ENCODE peak calls at places on chromosomes 1 and 21, in five cellular contexts. One of them, this sample, is unnamed.

GRCh38 chr1:233897325-233898162 is 6.9 kb upstream of the SLC35F3 start:
- DNase-seq in NCI-H1092: no peak
- DNase-seq in upper lobe of right lung: no peak
- DNase-seq in stimulated activated CD4-positive, alpha-beta T cell treated with anti-CD3 and anti-CD28 coated beads, Interleukin-1b, Interleukin-23, amount 100 ng/mL, for 1 hour: no peak
- DNase-seq in cerebellum: no peak
- DNase-seq in this sample: no peak

GRCh38 chr1:158290571-158290935 is 830 bp downstream of the CD1C start:
- DNase-seq in upper lobe of right lung: no peak
- DNase-seq in NCI-H1092: no peak
- DNase-seq in stimulated activated CD4-positive, alpha-beta T cell treated with anti-CD3 and anti-CD28 coated beads, Interleukin-1b, Interleukin-23, amount 100 ng/mL, for 1 hour: no peak
- DNase-seq in cerebellum: no peak
- DNase-seq in this sample: peak

GRCh38 chr1:204791453-204792366 is 79.0 kb upstream of the NFASC start:
- DNase-seq in NCI-H1092: peak
- DNase-seq in cerebellum: peak
- DNase-seq in upper lobe of right lung: peak
- DNase-seq in stimulated activated CD4-positive, alpha-beta T cell treated with anti-CD3 and anti-CD28 coated beads, Interleukin-1b, Interleukin-23, amount 100 ng/mL, for 1 hour: peak
- DNase-seq in this sample: peak

GRCh38 chr1:84365225-84366221 is 32.8 kb upstream of the DNASE2B start:
- DNase-seq in stimulated activated CD4-positive, alpha-beta T cell treated with anti-CD3 and anti-CD28 coated beads, Interleukin-1b, Interleukin-23, amount 100 ng/mL, for 1 hour: no peak
- DNase-seq in cerebellum: no peak
- DNase-seq in NCI-H1092: no peak
- DNase-seq in upper lobe of right lung: no peak
- DNase-seq in this sample: peak

GRCh38 chr21:44273046-44273445 is 11.3 kb upstream of the DNMT3L start:
- DNase-seq in upper lobe of right lung: no peak
- DNase-seq in NCI-H1092: no peak
- DNase-seq in cerebellum: no peak
- DNase-seq in stimulated activated CD4-positive, alpha-beta T cell treated with anti-CD3 and anti-CD28 coated beads, Interleukin-1b, Interleukin-23, amount 100 ng/mL, for 1 hour: no peak
- DNase-seq in this sample: no peak

GRCh38 chr21:16891821-16892220 is 621.0 kb upstream of the CXADR start:
- DNase-seq in stimulated activated CD4-positive, alpha-beta T cell treated with anti-CD3 and anti-CD28 coated beads, Interleukin-1b, Interleukin-23, amount 100 ng/mL, for 1 hour: no peak
- DNase-seq in cerebellum: no peak
- DNase-seq in NCI-H1092: no peak
- DNase-seq in upper lobe of right lung: no peak
- DNase-seq in this sample: no peak

GRCh38 chr21:34156957-34157356 is 83.6 kb downstream of the MRPS6 start:
- DNase-seq in cerebellum: no peak
- DNase-seq in NCI-H1092: no peak
- DNase-seq in stimulated activated CD4-positive, alpha-beta T cell treated with anti-CD3 and anti-CD28 coated beads, Interleukin-1b, Interleukin-23, amount 100 ng/mL, for 1 hour: no peak
- DNase-seq in upper lobe of right lung: no peak
- DNase-seq in this sample: no peak

GRCh38 chr1:9657521-9658032 is 6.0 kb downstream of the PIK3CD start:
- DNase-seq in stimulated activated CD4-positive, alpha-beta T cell treated with anti-CD3 and anti-CD28 coated beads, Interleukin-1b, Interleukin-23, amount 100 ng/mL, for 1 hour: no peak
- DNase-seq in upper lobe of right lung: no peak
- DNase-seq in cerebellum: no peak
- DNase-seq in NCI-H1092: no peak
- DNase-seq in this sample: no peak

GRCh38 chr1:188218289-188218688 is 1389.5 kb downstream of the PLA2G4A start:
- DNase-seq in NCI-H1092: no peak
- DNase-seq in cerebellum: no peak
- DNase-seq in stimulated activated CD4-positive, alpha-beta T cell treated with anti-CD3 and anti-CD28 coated beads, Interleukin-1b, Interleukin-23, amount 100 ng/mL, for 1 hour: no peak
- DNase-seq in upper lobe of right lung: no peak
- DNase-seq in this sample: no peak

GRCh38 chr1:17128361-17128760 is 9.1 kb upstream of the PADI2 start:
- DNase-seq in stimulated activated CD4-positive, alpha-beta T cell treated with anti-CD3 and anti-CD28 coated beads, Interleukin-1b, Interleukin-23, amount 100 ng/mL, for 1 hour: no peak
- DNase-seq in upper lobe of right lung: no peak
- DNase-seq in NCI-H1092: no peak
- DNase-seq in cerebellum: no peak
- DNase-seq in this sample: peak

GRCh38 chr1:147892731-147893214 is 9.8 kb upstream of the GJA8 start:
- DNase-seq in stimulated activated CD4-positive, alpha-beta T cell treated with anti-CD3 and anti-CD28 coated beads, Interleukin-1b, Interleukin-23, amount 100 ng/mL, for 1 hour: no peak
- DNase-seq in NCI-H1092: peak
- DNase-seq in upper lobe of right lung: no peak
- DNase-seq in cerebellum: peak
- DNase-seq in this sample: peak

GRCh38 chr1:37071829-37072228 is 37.5 kb upstream of the GRIK3 start:
- DNase-seq in NCI-H1092: no peak
- DNase-seq in stimulated activated CD4-positive, alpha-beta T cell treated with anti-CD3 and anti-CD28 coated beads, Interleukin-1b, Interleukin-23, amount 100 ng/mL, for 1 hour: no peak
- DNase-seq in cerebellum: no peak
- DNase-seq in upper lobe of right lung: no peak
- DNase-seq in this sample: no peak

GRCh38 chr21:43749686-43750262 is 26.3 kb downstream of the CSTB start:
- DNase-seq in upper lobe of right lung: no peak
- DNase-seq in NCI-H1092: no peak
- DNase-seq in cerebellum: no peak
- DNase-seq in stimulated activated CD4-positive, alpha-beta T cell treated with anti-CD3 and anti-CD28 coated beads, Interleukin-1b, Interleukin-23, amount 100 ng/mL, for 1 hour: no peak
- DNase-seq in this sample: no peak

GRCh38 chr1:216346521-216346920 is 76.7 kb downstream of the USH2A start:
- DNase-seq in cerebellum: no peak
- DNase-seq in NCI-H1092: no peak
- DNase-seq in upper lobe of right lung: no peak
- DNase-seq in stimulated activated CD4-positive, alpha-beta T cell treated with anti-CD3 and anti-CD28 coated beads, Interleukin-1b, Interleukin-23, amount 100 ng/mL, for 1 hour: no peak
- DNase-seq in this sample: no peak

GRCh38 chr1:37318490-37318889 is 155.9 kb upstream of the ZC3H12A start:
- DNase-seq in stimulated activated CD4-positive, alpha-beta T cell treated with anti-CD3 and anti-CD28 coated beads, Interleukin-1b, Interleukin-23, amount 100 ng/mL, for 1 hour: no peak
- DNase-seq in cerebellum: no peak
- DNase-seq in upper lobe of right lung: no peak
- DNase-seq in NCI-H1092: no peak
- DNase-seq in this sample: no peak

GRCh38 chr1:160178731-160179130 is 11.6 kb upstream of the CASQ1 start:
- DNase-seq in upper lobe of right lung: no peak
- DNase-seq in cerebellum: no peak
- DNase-seq in stimulated activated CD4-positive, alpha-beta T cell treated with anti-CD3 and anti-CD28 coated beads, Interleukin-1b, Interleukin-23, amount 100 ng/mL, for 1 hour: no peak
- DNase-seq in NCI-H1092: no peak
- DNase-seq in this sample: no peak

GRCh38 chr21:14454642-14455009 is 71.7 kb upstream of the HSPA13 start:
- DNase-seq in stimulated activated CD4-positive, alpha-beta T cell treated with anti-CD3 and anti-CD28 coated beads, Interleukin-1b, Interleukin-23, amount 100 ng/mL, for 1 hour: no peak
- DNase-seq in cerebellum: no peak
- DNase-seq in upper lobe of right lung: no peak
- DNase-seq in NCI-H1092: no peak
- DNase-seq in this sample: no peak

GRCh38 chr1:115874929-115875328 is 34.0 kb upstream of the NHLH2 start:
- DNase-seq in cerebellum: no peak
- DNase-seq in stimulated activated CD4-positive, alpha-beta T cell treated with anti-CD3 and anti-CD28 coated beads, Interleukin-1b, Interleukin-23, amount 100 ng/mL, for 1 hour: no peak
- DNase-seq in upper lobe of right lung: no peak
- DNase-seq in NCI-H1092: no peak
- DNase-seq in this sample: no peak

GRCh38 chr1:109239580-109240068 is 9.7 kb upstream of the CELSR2 start:
- DNase-seq in upper lobe of right lung: peak
- DNase-seq in cerebellum: no peak
- DNase-seq in stimulated activated CD4-positive, alpha-beta T cell treated with anti-CD3 and anti-CD28 coated beads, Interleukin-1b, Interleukin-23, amount 100 ng/mL, for 1 hour: no peak
- DNase-seq in NCI-H1092: no peak
- DNase-seq in this sample: no peak

GRCh38 chr1:205318231-205318991 is 3.1 kb downstream of the NUAK2 start:
- DNase-seq in stimulated activated CD4-positive, alpha-beta T cell treated with anti-CD3 and anti-CD28 coated beads, Interleukin-1b, Interleukin-23, amount 100 ng/mL, for 1 hour: no peak
- DNase-seq in cerebellum: peak
- DNase-seq in upper lobe of right lung: no peak
- DNase-seq in NCI-H1092: peak
- DNase-seq in this sample: no peak

GRCh38 chr1:162757476-162757875 is 33.0 kb upstream of the HSD17B7 start:
- DNase-seq in upper lobe of right lung: no peak
- DNase-seq in cerebellum: no peak
- DNase-seq in NCI-H1092: no peak
- DNase-seq in stimulated activated CD4-positive, alpha-beta T cell treated with anti-CD3 and anti-CD28 coated beads, Interleukin-1b, Interleukin-23, amount 100 ng/mL, for 1 hour: no peak
- DNase-seq in this sample: no peak

GRCh38 chr1:197915797-197916686 is 1.1 kb upstream of the LHX9 start:
- DNase-seq in NCI-H1092: peak
- DNase-seq in stimulated activated CD4-positive, alpha-beta T cell treated with anti-CD3 and anti-CD28 coated beads, Interleukin-1b, Interleukin-23, amount 100 ng/mL, for 1 hour: no peak
- DNase-seq in upper lobe of right lung: peak
- DNase-seq in cerebellum: no peak
- DNase-seq in this sample: no peak

GRCh38 chr1:33120436-33121231 is 39.7 kb downstream of the AZIN2 start:
- DNase-seq in upper lobe of right lung: no peak
- DNase-seq in stimulated activated CD4-positive, alpha-beta T cell treated with anti-CD3 and anti-CD28 coated beads, Interleukin-1b, Interleukin-23, amount 100 ng/mL, for 1 hour: no peak
- DNase-seq in cerebellum: no peak
- DNase-seq in NCI-H1092: no peak
- DNase-seq in this sample: no peak

GRCh38 chr1:31372961-31373896 is at the start of gene FABP3:
- DNase-seq in NCI-H1092: peak
- DNase-seq in upper lobe of right lung: peak
- DNase-seq in cerebellum: peak
- DNase-seq in stimulated activated CD4-positive, alpha-beta T cell treated with anti-CD3 and anti-CD28 coated beads, Interleukin-1b, Interleukin-23, amount 100 ng/mL, for 1 hour: no peak
- DNase-seq in this sample: peak

GRCh38 chr21:43880111-43880985 is 15.3 kb downstream of the AGPAT3 start:
- DNase-seq in cerebellum: peak
- DNase-seq in stimulated activated CD4-positive, alpha-beta T cell treated with anti-CD3 and anti-CD28 coated beads, Interleukin-1b, Interleukin-23, amount 100 ng/mL, for 1 hour: no peak
- DNase-seq in upper lobe of right lung: peak
- DNase-seq in NCI-H1092: no peak
- DNase-seq in this sample: no peak

GRCh38 chr1:201222125-201222524 is 31.5 kb downstream of the IGFN1 start:
- DNase-seq in upper lobe of right lung: no peak
- DNase-seq in NCI-H1092: no peak
- DNase-seq in stimulated activated CD4-positive, alpha-beta T cell treated with anti-CD3 and anti-CD28 coated beads, Interleukin-1b, Interleukin-23, amount 100 ng/mL, for 1 hour: no peak
- DNase-seq in cerebellum: no peak
- DNase-seq in this sample: no peak

GRCh38 chr21:45555557-45556301 is 13.5 kb upstream of the SLC19A1 start:
- DNase-seq in cerebellum: peak
- DNase-seq in NCI-H1092: peak
- DNase-seq in upper lobe of right lung: peak
- DNase-seq in stimulated activated CD4-positive, alpha-beta T cell treated with anti-CD3 and anti-CD28 coated beads, Interleukin-1b, Interleukin-23, amount 100 ng/mL, for 1 hour: no peak
- DNase-seq in this sample: peak

GRCh38 chr1:180188103-180188506 is 33.4 kb downstream of the QSOX1 start:
- DNase-seq in stimulated activated CD4-positive, alpha-beta T cell treated with anti-CD3 and anti-CD28 coated beads, Interleukin-1b, Interleukin-23, amount 100 ng/mL, for 1 hour: no peak
- DNase-seq in upper lobe of right lung: no peak
- DNase-seq in NCI-H1092: peak
- DNase-seq in cerebellum: peak
- DNase-seq in this sample: peak

GRCh38 chr1:218346391-218347204 is 1.5 kb downstream of the TGFB2 start:
- DNase-seq in cerebellum: no peak
- DNase-seq in upper lobe of right lung: no peak
- DNase-seq in NCI-H1092: no peak
- DNase-seq in stimulated activated CD4-positive, alpha-beta T cell treated with anti-CD3 and anti-CD28 coated beads, Interleukin-1b, Interleukin-23, amount 100 ng/mL, for 1 hour: no peak
- DNase-seq in this sample: peak

GRCh38 chr1:4585216-4585615 is 69.2 kb upstream of the AJAP1 start:
- DNase-seq in upper lobe of right lung: no peak
- DNase-seq in cerebellum: no peak
- DNase-seq in stimulated activated CD4-positive, alpha-beta T cell treated with anti-CD3 and anti-CD28 coated beads, Interleukin-1b, Interleukin-23, amount 100 ng/mL, for 1 hour: peak
- DNase-seq in NCI-H1092: no peak
- DNase-seq in this sample: no peak

GRCh38 chr1:41319106-41319755 is 42.0 kb upstream of the FOXO6 start:
- DNase-seq in cerebellum: no peak
- DNase-seq in stimulated activated CD4-positive, alpha-beta T cell treated with anti-CD3 and anti-CD28 coated beads, Interleukin-1b, Interleukin-23, amount 100 ng/mL, for 1 hour: no peak
- DNase-seq in NCI-H1092: no peak
- DNase-seq in upper lobe of right lung: no peak
- DNase-seq in this sample: no peak

GRCh38 chr1:99264201-99265021 is at the start of gene PLPPR4:
- DNase-seq in NCI-H1092: peak
- DNase-seq in stimulated activated CD4-positive, alpha-beta T cell treated with anti-CD3 and anti-CD28 coated beads, Interleukin-1b, Interleukin-23, amount 100 ng/mL, for 1 hour: no peak
- DNase-seq in upper lobe of right lung: peak
- DNase-seq in cerebellum: no peak
- DNase-seq in this sample: peak

GRCh38 chr21:26918318-26919065 is 48.4 kb downstream of the ADAMTS5 start:
- DNase-seq in NCI-H1092: no peak
- DNase-seq in upper lobe of right lung: no peak
- DNase-seq in cerebellum: no peak
- DNase-seq in stimulated activated CD4-positive, alpha-beta T cell treated with anti-CD3 and anti-CD28 coated beads, Interleukin-1b, Interleukin-23, amount 100 ng/mL, for 1 hour: no peak
- DNase-seq in this sample: no peak

GRCh38 chr1:183043872-183044859 is 20.9 kb downstream of the LAMC1 start:
- DNase-seq in stimulated activated CD4-positive, alpha-beta T cell treated with anti-CD3 and anti-CD28 coated beads, Interleukin-1b, Interleukin-23, amount 100 ng/mL, for 1 hour: no peak
- DNase-seq in upper lobe of right lung: no peak
- DNase-seq in NCI-H1092: no peak
- DNase-seq in cerebellum: no peak
- DNase-seq in this sample: no peak

GRCh38 chr1:157110003-157110402 is 10.4 kb upstream of the ETV3L start:
- DNase-seq in NCI-H1092: no peak
- DNase-seq in stimulated activated CD4-positive, alpha-beta T cell treated with anti-CD3 and anti-CD28 coated beads, Interleukin-1b, Interleukin-23, amount 100 ng/mL, for 1 hour: no peak
- DNase-seq in upper lobe of right lung: peak
- DNase-seq in cerebellum: peak
- DNase-seq in this sample: no peak

GRCh38 chr1:193408782-193409293 is 222.4 kb upstream of the B3GALT2 start:
- DNase-seq in cerebellum: no peak
- DNase-seq in upper lobe of right lung: peak
- DNase-seq in stimulated activated CD4-positive, alpha-beta T cell treated with anti-CD3 and anti-CD28 coated beads, Interleukin-1b, Interleukin-23, amount 100 ng/mL, for 1 hour: no peak
- DNase-seq in NCI-H1092: no peak
- DNase-seq in this sample: no peak

GRCh38 chr1:156086256-156086662 is 4.0 kb upstream of the MEX3A start:
- DNase-seq in upper lobe of right lung: no peak
- DNase-seq in cerebellum: no peak
- DNase-seq in stimulated activated CD4-positive, alpha-beta T cell treated with anti-CD3 and anti-CD28 coated beads, Interleukin-1b, Interleukin-23, amount 100 ng/mL, for 1 hour: no peak
- DNase-seq in NCI-H1092: no peak
- DNase-seq in this sample: no peak

GRCh38 chr1:152035406-152036315 is 1.1 kb downstream of the S100A11 start:
- DNase-seq in stimulated activated CD4-positive, alpha-beta T cell treated with anti-CD3 and anti-CD28 coated beads, Interleukin-1b, Interleukin-23, amount 100 ng/mL, for 1 hour: no peak
- DNase-seq in NCI-H1092: no peak
- DNase-seq in upper lobe of right lung: no peak
- DNase-seq in cerebellum: no peak
- DNase-seq in this sample: peak

GRCh38 chr1:170483041-170483440 is 48.9 kb upstream of the GORAB start:
- DNase-seq in cerebellum: no peak
- DNase-seq in NCI-H1092: no peak
- DNase-seq in upper lobe of right lung: no peak
- DNase-seq in stimulated activated CD4-positive, alpha-beta T cell treated with anti-CD3 and anti-CD28 coated beads, Interleukin-1b, Interleukin-23, amount 100 ng/mL, for 1 hour: no peak
- DNase-seq in this sample: no peak